ENCODE peak calls at places on chromosomes 3 and 15, in nine cellular contexts. Q is transverse colon, K is psoas muscle, T is hepatocyte, Z is MM.1S, B is A549, U is astrocyte, Y is left lung, L is uterus. G is an unnamed sample. For H3K9me3, the result is how much of the 10 kb centered on the place peaks cover.

GRCh38 chr3:170426240-170426797 is 7.7 kb downstream of the CLDN11 start:
- DNase-seq in Q (no peak), K (no peak), T (no peak), Z (no peak), B (no peak), U (peak), Y (no peak), L (no peak), G (no peak)

GRCh38 chr3:32256206-32256605 is 17.7 kb downstream of the CMTM8 start:
- DNase-seq in Q (no peak), K (no peak), T (no peak), Z (no peak), B (no peak), U (no peak), Y (no peak), L (no peak), G (no peak)

GRCh38 chr15:51727141-51727897 is 10.1 kb downstream of the LYSMD2 start:
- DNase-seq in Q (no peak), K (no peak), T (no peak), Z (no peak), B (peak), U (peak), Y (no peak), L (no peak), G (peak)

GRCh38 chr3:152174876-152175575 is 93.7 kb upstream of the MBNL1 start:
- DNase-seq in Q (no peak), K (no peak), T (no peak), Z (no peak), B (no peak), U (peak), Y (no peak), L (no peak), G (no peak)

GRCh38 chr3:127750226-127751031 is 71.9 kb downstream of the MGLL start:
- DNase-seq in Q (peak), K (no peak), T (no peak), Z (peak), B (no peak), U (peak), Y (no peak), L (no peak), G (no peak)

GRCh38 chr3:41276191-41276590 is 76.9 kb downstream of the CTNNB1 start:
- DNase-seq in Q (no peak), K (no peak), T (no peak), Z (no peak), B (no peak), U (no peak), Y (no peak), L (no peak), G (no peak)

GRCh38 chr3:58528629-58529028 is 8.4 kb downstream of the ACOX2 start:
- DNase-seq in Q (peak), K (no peak), T (peak), Z (no peak), B (no peak), U (peak), Y (no peak), L (peak), G (peak)

GRCh38 chr15:22918056-22918455 is 62.1 kb downstream of the CYFIP1 start:
- DNase-seq in Q (no peak), K (no peak), T (no peak), Z (no peak), B (peak), U (peak), Y (no peak), L (no peak), G (no peak)

GRCh38 chr3:4985330-4986174 is 6.3 kb downstream of the BHLHE40 start:
- DNase-seq in Q (no peak), K (peak), T (peak), Z (no peak), B (peak), U (peak), Y (no peak), L (peak), G (peak)

GRCh38 chr15:32029409-32029861 is 880 bp upstream of the CHRNA7 start:
- DNase-seq in Q (peak), K (no peak), T (peak), Z (peak), B (peak), U (no peak), Y (no peak), L (peak), G (no peak)

GRCh38 chr15:35470441-35470840 is 75.5 kb downstream of the DPH6 start:
- DNase-seq in Q (no peak), K (no peak), T (no peak), Z (no peak), B (no peak), U (no peak), Y (no peak), L (no peak), G (peak)

GRCh38 chr3:110789315-110789714 is 282.3 kb upstream of the NECTIN3 start:
- DNase-seq in Q (no peak), K (no peak), T (no peak), Z (no peak), B (no peak), U (peak), Y (no peak), L (no peak), G (no peak)

GRCh38 chr3:87120850-87121249 is 106.3 kb upstream of the CHMP2B start:
- DNase-seq in Q (no peak), K (no peak), T (no peak), Z (no peak), B (no peak), U (no peak), Y (no peak), L (no peak), G (no peak)

GRCh38 chr3:77147836-77148578 is 108.1 kb downstream of the ROBO2 start:
- DNase-seq in Q (no peak), K (no peak), T (no peak), Z (no peak), B (no peak), U (peak), Y (no peak), L (no peak), G (no peak)

GRCh38 chr3:10308678-10309077 is 12.2 kb downstream of the SEC13 start:
- DNase-seq in Q (no peak), K (no peak), T (no peak), Z (no peak), B (no peak), U (no peak), Y (no peak), L (no peak), G (no peak)

GRCh38 chr3:15102833-15103232 is 3.9 kb upstream of the RBSN start:
- DNase-seq in Q (no peak), K (no peak), T (no peak), Z (no peak), B (no peak), U (no peak), Y (no peak), L (no peak), G (peak)

GRCh38 chr3:158105710-158106438 is at the start of gene SHOX2:
- DNase-seq in Q (peak), K (peak), T (peak), Z (peak), B (peak), U (no peak), Y (peak), L (peak), G (no peak)

GRCh38 chr3:25662921-25663320 is 1.8 kb downstream of the TOP2B start:
- DNase-seq in Q (no peak), K (no peak), T (no peak), Z (no peak), B (no peak), U (no peak), Y (no peak), L (no peak), G (no peak)

DNA sequence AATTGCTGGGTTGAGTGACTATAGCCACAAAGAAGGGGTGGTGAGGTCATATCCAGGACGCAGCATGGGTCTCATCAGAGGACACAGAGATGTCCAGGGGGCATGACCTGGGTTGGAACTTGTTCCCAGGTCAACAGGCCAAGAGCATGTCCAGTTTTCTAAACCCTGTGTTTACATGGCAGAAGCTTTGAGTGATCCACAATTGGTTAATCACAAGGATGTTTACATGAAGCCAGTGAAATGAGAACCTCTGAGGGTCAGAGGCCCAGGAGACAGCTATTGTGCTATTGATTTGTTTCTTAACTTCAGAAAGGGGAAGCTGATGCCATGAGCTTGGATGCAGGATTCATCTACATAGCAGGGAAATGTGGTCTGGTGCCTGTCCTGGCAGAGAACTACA is 42.2 kb upstream of the TOPBP1 start:
- DNase-seq in Q (no peak), K (no peak), T (no peak), Z (no peak), B (no peak), U (no peak), Y (no peak), L (no peak), G (no peak)
- H3K27ac ChIP-seq in Q (no peak), K (no peak), T (no peak), Z (no peak), B (no peak), U (no peak), Y (no peak), L (no peak), G (no peak)

DNA sequence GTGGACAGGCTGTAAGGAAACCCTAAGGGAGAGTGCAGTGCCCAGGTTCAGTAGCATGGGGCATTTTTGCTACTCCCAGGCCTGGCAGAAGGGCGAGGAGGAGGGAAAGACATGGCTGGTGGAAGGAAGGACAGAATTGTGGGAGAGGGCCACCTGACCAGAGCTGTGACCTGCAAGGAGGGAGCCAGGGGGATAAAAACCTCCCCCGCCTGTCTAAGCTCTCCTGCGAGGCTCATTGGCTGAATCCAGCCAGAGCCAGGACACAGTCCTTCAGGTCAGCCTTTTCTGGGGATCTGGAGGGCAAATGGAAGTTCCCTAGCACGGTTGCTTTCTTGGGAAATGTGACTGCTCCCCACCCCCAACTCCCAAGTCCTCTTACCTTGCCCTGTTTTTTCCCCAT is 13.3 kb upstream of the ANKDD1A start:
- DNase-seq in Q (no peak), K (no peak), T (no peak), Z (no peak), B (no peak), U (no peak), Y (no peak), L (no peak), G (no peak)
- TF ChIP-seq CTCF in Q (no peak), K (no peak), T (no peak), Z (no peak), B (no peak), U (no peak), Y (no peak), L (no peak), G (no peak)

DNA sequence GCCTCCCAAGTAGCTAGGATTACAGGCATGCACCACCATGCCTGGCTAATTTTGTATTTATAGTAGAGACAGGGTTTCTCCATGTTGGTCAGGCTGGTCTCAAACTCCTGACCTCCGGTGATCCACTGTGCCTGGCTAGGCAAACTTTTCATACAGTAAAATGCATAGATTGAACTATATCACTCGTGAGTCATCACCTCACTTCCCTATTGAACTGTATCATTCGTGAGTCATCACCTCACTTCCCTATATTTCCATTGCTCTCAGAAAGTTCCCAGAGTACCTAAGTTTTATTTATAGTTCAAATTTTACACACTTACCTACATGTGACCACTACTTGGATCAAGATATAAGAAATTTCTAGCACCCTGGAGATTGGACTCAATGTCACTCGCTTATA is 73.6 kb upstream of the ACAD9 start:
- DNase-seq in Q (no peak), K (no peak), T (no peak), Z (no peak), B (no peak), U (peak), Y (no peak), L (no peak), G (no peak)
- H3K9me3 ChIP-seq in Q (under half), K (under half), T (under half), Z (under half), B (under half), U (under half), Y (under half), L (under half), G (under half)

GRCh38 chr3:133489466-133490085 is 83.9 kb upstream of the CDV3 start:
- DNase-seq in Q (no peak), K (no peak), T (no peak), Z (no peak), B (no peak), U (peak), Y (no peak), L (no peak), G (no peak)
- H3K27ac ChIP-seq in Q (peak), K (no peak), T (no peak), Z (peak), B (no peak), U (no peak), Y (no peak), L (no peak), G (no peak)